ENCODE peak calls at places on chromosomes 6 and 20, in four cellular contexts. M is nucleus accumbens, G is HFF-Myc, B is IMR-90. N is an unnamed sample.
A peak's percentile ranks its signal among the peaks of the same experiment; 100 is the strongest.

GRCh38 chr6:157221049-157221816 is 102.1 kb downstream of the TMEM242 start:
- DNase-seq in G (no peak), M (peak; percentile 20), B (peak; percentile 63), N (no peak)

GRCh38 chr6:34052071-34052825 is 93.6 kb downstream of the GRM4 start:
- DNase-seq in G (no peak), M (no peak), B (no peak), N (no peak)

GRCh38 chr20:23114448-23114847 is 28.3 kb upstream of the CD93 start:
- DNase-seq in G (no peak), M (no peak), B (no peak), N (no peak)

GRCh38 chr20:3193806-3194616 is 10.5 kb downstream of the DDRGK1 start:
- DNase-seq in M (no peak), G (no peak), B (no peak), N (no peak)

GRCh38 chr6:56841751-56842150 is 113.2 kb upstream of the BEND6 start:
- DNase-seq in M (no peak), G (no peak), B (no peak), N (no peak)

GRCh38 chr20:35954907-35955251 is 577 bp upstream of the SCAND1 start:
- DNase-seq in G (no peak), B (peak; percentile 43), M (no peak), N (no peak)

GRCh38 chr20:44166008-44166407 is 21.0 kb downstream of the JPH2 start:
- DNase-seq in B (peak; percentile 36), G (no peak), M (no peak), N (no peak)

GRCh38 chr6:235763-236360 is 56.4 kb upstream of the DUSP22 start:
- DNase-seq in G (no peak), M (no peak), B (peak; percentile 61), N (no peak)

GRCh38 chr20:34709044-34709835 is 5.1 kb downstream of the TP53INP2 start:
- DNase-seq in M (peak; percentile 74), G (no peak), B (peak; percentile 54), N (peak; percentile 90)

GRCh38 chr6:90110971-90111370 is 185.7 kb downstream of the BACH2 start:
- DNase-seq in B (no peak), M (no peak), G (no peak), N (no peak)

N was measured in BE2C.